ENCODE peak calls at places on chromosomes 4 and X, in seven cellular contexts. O is OCI-LY7, P is right atrium auricular region, R is IMR-90, I is A549, S is HCT116, M is aorta. V is an unnamed sample.

GRCh38 chr4:94642561-94642866 is 115.2 kb upstream of the BMPR1B start:
- DNase-seq in O (no peak), P (no peak), R (peak), I (no peak), S (peak), M (no peak), V (no peak)

GRCh38 chr4:74327751-74328150 is 19.5 kb downstream of the EPGN start:
- DNase-seq in O (no peak), P (no peak), R (peak), I (no peak), S (no peak), M (no peak), V (no peak)

GRCh38 chr4:110275871-110276270 is 77.5 kb upstream of the ELOVL6 start:
- DNase-seq in O (no peak), P (no peak), R (peak), I (no peak), S (no peak), M (no peak), V (no peak)

GRCh38 chr4:11720292-11720691 is 291.6 kb upstream of the HS3ST1 start:
- DNase-seq in O (no peak), P (no peak), R (peak), I (peak), S (no peak), M (no peak), V (no peak)

GRCh38 chrX:11509786-11510185 is 155.9 kb downstream of the ARHGAP6 start:
- DNase-seq in O (no peak), P (no peak), R (peak), I (peak), S (no peak), M (no peak), V (no peak)

GRCh38 chrX:405149-405548 is 18.4 kb upstream of the PPP2R3B start:
- DNase-seq in O (no peak), P (no peak), R (no peak), I (no peak), S (no peak), M (no peak), V (no peak)

GRCh38 chr4:99808260-99808857 is 8.3 kb upstream of the DAPP1 start:
- DNase-seq in O (peak), P (peak), R (peak), I (peak), S (peak), M (peak), V (peak)

GRCh38 chr4:165630671-165631070 is 242.4 kb upstream of the TLL1 start:
- DNase-seq in O (no peak), P (no peak), R (no peak), I (no peak), S (no peak), M (no peak), V (no peak)

GRCh38 chr4:162061214-162061613 is 102.6 kb downstream of the FSTL5 start:
- DNase-seq in O (no peak), P (no peak), R (no peak), I (peak), S (peak), M (no peak), V (no peak)

GRCh38 chr4:185742766-185743165 is 69.2 kb downstream of the SORBS2 start:
- DNase-seq in O (no peak), P (no peak), R (no peak), I (no peak), S (no peak), M (no peak), V (peak)

DNA sequence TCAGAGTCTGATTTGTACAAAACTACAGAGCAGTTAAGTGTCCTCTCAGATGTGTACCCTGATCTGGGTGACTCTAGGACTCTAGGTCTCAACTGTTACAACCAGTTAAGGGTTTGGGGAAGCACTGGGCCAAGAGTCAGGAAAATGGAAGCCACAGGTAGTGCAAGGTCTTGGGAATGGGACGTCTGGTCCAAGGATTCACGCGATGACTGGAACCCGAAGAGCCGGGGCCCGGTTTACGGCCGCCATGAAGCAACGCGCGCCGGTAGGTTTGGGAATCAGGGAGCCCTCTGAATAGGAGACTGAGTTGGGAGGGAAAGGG is 321 bp upstream of the HPRT1 start:
- DNase-seq in O (peak), P (no peak), R (no peak), I (peak), S (no peak), M (no peak), V (no peak)
- H3K27ac ChIP-seq in O (no peak), P (peak), R (no peak), I (peak), S (no peak), M (no peak), V (peak)

DNA sequence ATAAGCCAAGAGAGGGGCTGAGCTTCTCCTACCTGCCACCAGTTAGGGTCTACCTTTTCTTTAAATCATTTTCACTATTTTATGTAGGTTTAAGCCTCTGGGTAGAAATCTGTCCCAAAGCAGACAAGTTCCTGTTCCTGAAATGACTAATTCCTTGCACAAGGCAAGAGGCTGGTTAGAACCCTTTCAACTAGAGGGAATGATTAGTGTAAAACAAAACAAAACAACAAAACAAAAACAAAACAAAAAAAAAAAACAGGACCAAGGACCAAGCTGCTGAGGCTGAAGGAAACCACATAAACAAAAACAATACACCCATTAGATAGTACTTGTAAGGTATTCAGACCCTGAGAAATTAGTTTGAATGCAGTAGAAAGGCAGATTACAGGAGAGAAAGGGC is 62.7 kb downstream of the MAML3 start:
- DNase-seq in O (no peak), P (no peak), R (no peak), I (no peak), S (no peak), M (no peak), V (no peak)
- H3K27ac ChIP-seq in O (no peak), P (no peak), R (no peak), I (peak), S (no peak), M (no peak), V (no peak)

DNA sequence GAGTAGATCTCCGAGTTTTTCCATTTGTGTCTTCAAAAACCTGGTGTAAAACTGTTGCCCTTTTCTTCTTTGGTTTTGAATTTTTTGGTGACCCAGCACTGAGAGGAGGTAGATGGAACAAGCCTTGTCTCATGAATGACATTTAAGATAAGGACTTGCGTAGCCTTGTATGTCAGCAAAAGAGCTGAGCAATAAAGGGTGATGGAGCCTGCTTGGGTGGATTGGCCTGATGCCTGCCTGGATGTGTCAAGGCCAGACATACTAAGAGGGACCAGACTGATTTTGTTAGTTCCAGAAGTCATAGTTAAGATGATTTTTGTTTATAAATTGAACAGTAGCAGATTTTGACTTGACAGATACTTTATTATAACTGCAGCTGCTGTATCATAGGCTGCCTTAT is 134.9 kb downstream of the POLA1 start:
- DNase-seq in O (no peak), P (no peak), R (no peak), I (no peak), S (no peak), M (no peak), V (no peak)
- H3K27ac ChIP-seq in O (no peak), P (no peak), R (no peak), I (no peak), S (no peak), M (no peak), V (no peak)

DNA sequence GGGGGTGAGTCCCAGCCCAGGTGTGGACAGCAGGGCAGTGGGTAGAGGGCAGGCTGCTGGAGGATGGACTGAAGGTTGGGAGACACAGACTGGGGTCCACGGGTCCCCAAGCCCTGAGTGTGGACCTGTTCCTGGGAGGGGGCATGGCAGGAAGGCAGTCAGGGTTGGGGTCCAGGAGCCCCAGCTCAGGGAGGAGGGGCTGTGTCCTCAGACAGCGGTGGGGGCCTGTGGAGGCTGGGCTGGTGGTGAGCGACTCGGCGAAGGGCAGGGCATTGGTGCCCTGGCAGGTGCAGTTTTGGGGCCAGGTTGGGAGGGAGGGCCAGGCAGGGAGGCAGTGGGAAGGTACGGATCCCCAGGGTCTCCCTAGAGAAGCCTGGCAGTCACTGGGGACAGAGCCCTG is 34.0 kb downstream of the DOK7 start:
- DNase-seq in O (no peak), P (no peak), R (no peak), I (no peak), S (no peak), M (no peak), V (no peak)
- H3K27ac ChIP-seq in O (no peak), P (peak), R (no peak), I (no peak), S (no peak), M (no peak), V (no peak)

GRCh38 chrX:154489182-154489581 is 1.2 kb downstream of the SLC10A3 start:
- DNase-seq in O (no peak), P (no peak), R (no peak), I (no peak), S (no peak), M (no peak), V (no peak)
- H3K27ac ChIP-seq in O (peak), P (peak), R (no peak), I (peak), S (no peak), M (no peak), V (peak)

GRCh38 chr4:38314663-38315062 is 349.3 kb upstream of the KLF3 start:
- DNase-seq in O (no peak), P (no peak), R (no peak), I (no peak), S (no peak), M (no peak), V (peak)

GRCh38 chr4:38317238-38317637 is 346.8 kb upstream of the KLF3 start:
- DNase-seq in O (no peak), P (no peak), R (no peak), I (no peak), S (no peak), M (no peak), V (no peak)

GRCh38 chr4:38313999-38314561 is 349.9 kb upstream of the KLF3 start:
- DNase-seq in O (no peak), P (no peak), R (peak), I (peak), S (no peak), M (no peak), V (no peak)

GRCh38 chr4:38316045-38316444 is 348.0 kb upstream of the KLF3 start:
- DNase-seq in O (no peak), P (no peak), R (no peak), I (no peak), S (no peak), M (no peak), V (no peak)

DNA sequence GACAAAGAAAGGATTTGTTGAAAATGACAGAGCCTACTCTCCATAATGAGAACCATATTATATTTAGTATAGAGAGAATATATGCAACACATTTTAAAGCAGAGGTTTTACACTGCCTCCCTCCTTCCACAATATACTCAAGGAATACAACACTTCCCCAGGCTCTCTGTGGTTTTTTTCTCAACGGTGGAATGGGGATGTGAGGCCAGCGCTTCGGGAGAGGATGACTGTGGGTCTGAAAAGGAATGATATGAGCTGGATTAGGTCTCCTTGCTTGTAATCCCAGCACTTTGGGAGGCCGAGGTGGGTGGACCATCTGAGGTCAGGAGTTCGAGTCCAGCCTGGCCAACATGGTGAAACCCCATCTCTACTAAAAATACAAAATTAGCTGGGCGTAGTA is 348.7 kb upstream of the KLF3 start:
- DNase-seq in O (no peak), P (no peak), R (no peak), I (no peak), S (no peak), M (no peak), V (no peak)
- H3K27ac ChIP-seq in O (no peak), P (no peak), R (no peak), I (no peak), S (no peak), M (no peak), V (no peak)

GRCh38 chrX:71227370-71228062 is 4.5 kb downstream of the GJB1 start:
- DNase-seq in O (no peak), P (no peak), R (no peak), I (no peak), S (no peak), M (no peak), V (no peak)
- H3K27ac ChIP-seq in O (no peak), P (no peak), R (no peak), I (no peak), S (no peak), M (no peak), V (no peak)

GRCh38 chrX:38816158-38816557 is 14.9 kb downstream of the MID1IP1 start:
- DNase-seq in O (no peak), P (no peak), R (no peak), I (no peak), S (no peak), M (no peak), V (peak)
- H3K27ac ChIP-seq in O (no peak), P (no peak), R (no peak), I (no peak), S (no peak), M (no peak), V (peak)

GRCh38 chr4:725368-726234 is 20.0 kb downstream of the PCGF3 start:
- DNase-seq in O (no peak), P (no peak), R (no peak), I (no peak), S (no peak), M (no peak), V (no peak)
- H3K27ac ChIP-seq in O (no peak), P (no peak), R (peak), I (no peak), S (no peak), M (no peak), V (no peak)

GRCh38 chrX:34493086-34493485 is 164.0 kb downstream of the TMEM47 start:
- DNase-seq in O (no peak), P (no peak), R (no peak), I (no peak), S (no peak), M (no peak), V (no peak)

GRCh38 chrX:34483980-34484379 is 173.1 kb downstream of the TMEM47 start:
- DNase-seq in O (no peak), P (no peak), R (no peak), I (no peak), S (no peak), M (no peak), V (no peak)

GRCh38 chrX:34491126-34491525 is 166.0 kb downstream of the TMEM47 start:
- DNase-seq in O (no peak), P (no peak), R (no peak), I (no peak), S (no peak), M (no peak), V (no peak)

DNA sequence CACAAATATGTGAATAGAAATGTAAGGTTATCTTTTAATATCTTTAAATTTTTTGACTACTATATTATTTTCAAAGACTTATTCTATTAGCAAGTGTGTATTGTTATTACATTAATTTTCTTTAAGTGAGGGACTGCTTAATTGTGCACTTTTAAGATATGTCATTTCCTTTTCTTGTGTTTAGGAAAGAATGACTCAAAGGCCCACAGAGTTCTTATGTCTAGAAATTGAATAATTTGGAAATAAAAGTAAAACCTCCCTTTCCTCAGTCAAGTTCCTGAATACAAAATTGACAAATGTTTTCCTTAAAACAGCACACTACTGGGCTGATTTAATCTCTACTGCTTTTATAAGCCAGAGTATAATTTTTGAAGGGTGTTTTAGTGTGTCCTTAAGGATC is 169.7 kb downstream of the TMEM47 start:
- DNase-seq in O (no peak), P (no peak), R (no peak), I (no peak), S (no peak), M (no peak), V (no peak)
- H3K27ac ChIP-seq in O (no peak), P (no peak), R (no peak), I (no peak), S (no peak), M (no peak), V (no peak)